ENCODE peak calls at places on chromosomes 7 and 10, in six cellular contexts. P, R, C, V, J and E are unnamed samples.

GRCh38 chr10:49539320-49539885 is 482 bp upstream of the ERCC6 start:
- DNase-seq in P (peak), R (peak), C (peak), V (peak), J (peak), E (no peak)

GRCh38 chr10:5043716-5044115 is 40.1 kb upstream of the AKR1C2 start:
- DNase-seq in P (no peak), R (peak), C (no peak), V (no peak), J (no peak), E (peak)

GRCh38 chr7:105989686-105990085 is 26.6 kb downstream of the CDHR3 start:
- DNase-seq in P (no peak), R (no peak), C (no peak), V (no peak), J (no peak), E (no peak)

GRCh38 chr10:89755374-89755773 is 54.0 kb downstream of the KIF20B start:
- DNase-seq in P (no peak), R (no peak), C (no peak), V (no peak), J (no peak), E (no peak)

GRCh38 chr10:28054211-28054888 is 55.5 kb upstream of the ODAD2 start:
- DNase-seq in P (no peak), R (no peak), C (no peak), V (no peak), J (no peak), E (no peak)

GRCh38 chr10:125377368-125377767 is 217.0 kb upstream of the CTBP2 start:
- DNase-seq in P (no peak), R (no peak), C (no peak), V (no peak), J (no peak), E (no peak)

GRCh38 chr10:97570789-97571536 is 1.6 kb upstream of the ANKRD2 start:
- DNase-seq in P (no peak), R (no peak), C (no peak), V (no peak), J (no peak), E (no peak)

GRCh38 chr7:151342102-151342646 is 562 bp downstream of the NUB1 start:
- DNase-seq in P (no peak), R (no peak), C (peak), V (no peak), J (no peak), E (peak)

GRCh38 chr10:99731296-99732032 is 463 bp downstream of the COX15 start:
- DNase-seq in P (no peak), R (no peak), C (no peak), V (no peak), J (no peak), E (peak)

GRCh38 chr7:28647076-28647421 is 234.7 kb downstream of the CREB5 start:
- DNase-seq in P (peak), R (no peak), C (no peak), V (no peak), J (no peak), E (no peak)

GRCh38 chr10:101839421-101840063 is 4.1 kb downstream of the KCNIP2 start:
- DNase-seq in P (peak), R (peak), C (no peak), V (peak), J (peak), E (no peak)

GRCh38 chr10:61669849-61670248 is 7.1 kb downstream of the CABCOCO1 start:
- DNase-seq in P (no peak), R (no peak), C (no peak), V (no peak), J (no peak), E (no peak)

GRCh38 chr7:45696476-45696875 is 122.3 kb downstream of the ADCY1 start:
- DNase-seq in P (no peak), R (no peak), C (no peak), V (peak), J (no peak), E (no peak)

GRCh38 chr7:44325811-44326241 is 432 bp upstream of the CAMK2B start:
- DNase-seq in P (peak), R (peak), C (no peak), V (no peak), J (peak), E (no peak)

GRCh38 chr7:13639416-13639815 is 350.1 kb downstream of the ETV1 start:
- DNase-seq in P (no peak), R (peak), C (no peak), V (no peak), J (no peak), E (no peak)

GRCh38 chr10:85168287-85168686 is 839.9 kb downstream of the CCSER2 start:
- DNase-seq in P (no peak), R (no peak), C (no peak), V (no peak), J (no peak), E (no peak)

GRCh38 chr7:142482899-142483658 is 225.2 kb upstream of the PRSS58 start:
- DNase-seq in P (peak), R (peak), C (peak), V (peak), J (peak), E (peak)

GRCh38 chr7:47702096-47702495 is 120.2 kb upstream of the TNS3 start:
- DNase-seq in P (no peak), R (no peak), C (no peak), V (no peak), J (no peak), E (no peak)

GRCh38 chr7:78675511-78675910 is 778.0 kb downstream of the MAGI2 start:
- DNase-seq in P (no peak), R (no peak), C (no peak), V (no peak), J (no peak), E (no peak)

GRCh38 chr7:35748348-35748747 is 52.5 kb upstream of the SEPTIN7 start:
- DNase-seq in P (no peak), R (no peak), C (no peak), V (no peak), J (no peak), E (no peak)